ENCODE peak calls at places on chromosome 6, in ten cellular contexts. W is mucosa of gallbladder, L is NB4, X is amniotic stem cell, R is cardiac muscle cell, A is ACHN, I is NCI-H526 treated with DMSO at 0.1 percent for 48 hours, P is amygdala, K is lung, U is GM04503. O is an unnamed sample.

GRCh38 chr6:89350281-89351037 is 2.1 kb downstream of the UBE2J1 start:
- DNase-seq in A (no peak), W (no peak), I (no peak), K (no peak), L (peak), X (no peak), P (no peak), U (no peak), R (no peak), O (no peak)

GRCh38 chr6:132084811-132085509 is 133.8 kb upstream of the CCN2 start:
- DNase-seq in R (peak), U (peak), P (no peak), X (peak), K (no peak), W (no peak), I (no peak), L (no peak), A (peak), O (no peak)

GRCh38 chr6:83193747-83194582 is 808 bp downstream of the RWDD2A start:
- DNase-seq in X (no peak), L (peak), P (peak), A (peak), U (no peak), W (peak), K (peak), I (peak), R (peak), O (peak)

GRCh38 chr6:113719545-113719944 is 137.6 kb upstream of the MARCKS start:
- DNase-seq in K (no peak), X (peak), R (no peak), L (no peak), I (no peak), U (no peak), P (no peak), A (no peak), W (no peak), O (no peak)

GRCh38 chr6:164897523-164898094 is 411.8 kb downstream of the C6orf118 start:
- DNase-seq in A (no peak), W (no peak), R (no peak), U (no peak), L (peak), X (no peak), K (no peak), P (no peak), I (no peak), O (no peak)

GRCh38 chr6:33718713-33719112 is 7.2 kb upstream of the UQCC2 start:
- DNase-seq in K (no peak), I (no peak), W (no peak), P (no peak), X (no peak), L (peak), U (no peak), R (no peak), A (no peak), O (no peak)

GRCh38 chr6:123587838-123588545 is 48.8 kb downstream of the TRDN start:
- DNase-seq in A (no peak), L (no peak), U (no peak), R (no peak), K (no peak), W (no peak), X (no peak), I (no peak), P (no peak), O (no peak)

GRCh38 chr6:159716247-159717086 is 10.8 kb upstream of the WTAP start:
- DNase-seq in P (no peak), X (peak), K (no peak), I (no peak), A (peak), L (peak), U (peak), W (peak), R (no peak), O (no peak)

GRCh38 chr6:31763617-31763940 is 1.1 kb downstream of the SAPCD1 start:
- DNase-seq in R (no peak), X (no peak), A (no peak), P (no peak), K (no peak), I (peak), W (no peak), L (no peak), U (peak), O (no peak)

GRCh38 chr6:25717856-25718740 is 36.4 kb upstream of the SLC17A4 start:
- DNase-seq in K (no peak), U (no peak), X (peak), A (peak), L (peak), P (no peak), R (peak), I (peak), W (no peak), O (no peak)

GRCh38 chr6:53347250-53347920 is 1.4 kb downstream of the ELOVL5 start:
- DNase-seq in R (peak), P (no peak), W (no peak), I (peak), L (peak), K (no peak), A (no peak), X (no peak), U (no peak), O (peak)

GRCh38 chr6:33160728-33161323 is 31.4 kb downstream of the COL11A2 start:
- DNase-seq in X (peak), P (no peak), U (peak), W (no peak), R (no peak), I (no peak), K (peak), L (peak), A (peak), O (no peak)

GRCh38 chr6:53065266-53066058 is at the start of gene FBXO9:
- DNase-seq in L (peak), W (peak), K (peak), R (peak), U (no peak), A (peak), X (no peak), I (no peak), P (peak), O (peak)

GRCh38 chr6:121430514-121431460 is 4.7 kb upstream of the GJA1 start:
- DNase-seq in A (peak), R (peak), L (peak), I (no peak), X (no peak), U (no peak), W (no peak), P (no peak), K (no peak), O (no peak)

GRCh38 chr6:26401987-26402658 is at the start of gene BTN3A1:
- DNase-seq in A (peak), R (peak), P (peak), X (peak), W (peak), K (peak), L (peak), U (peak), I (peak), O (peak)

GRCh38 chr6:183668-184067 is 108.6 kb upstream of the DUSP22 start:
- DNase-seq in X (no peak), L (no peak), I (no peak), A (no peak), U (no peak), P (no peak), W (no peak), R (no peak), K (no peak), O (no peak)

GRCh38 chr6:105879902-105880547 is 206.1 kb upstream of the PRDM1 start:
- DNase-seq in K (no peak), P (no peak), X (no peak), R (no peak), A (no peak), W (peak), U (no peak), L (peak), I (no peak), O (peak)

GRCh38 chr6:168333039-168333438 is 13.5 kb upstream of the DACT2 start:
- DNase-seq in R (no peak), K (no peak), U (no peak), W (no peak), A (peak), L (peak), I (no peak), X (no peak), P (no peak), O (no peak)

GRCh38 chr6:9890893-9891292 is 524.0 kb downstream of the TFAP2A start:
- DNase-seq in R (no peak), L (no peak), W (no peak), K (no peak), I (no peak), A (no peak), U (no peak), P (no peak), X (no peak), O (no peak)

GRCh38 chr6:148967546-148967945 is 220.7 kb downstream of the UST start:
- DNase-seq in P (peak), X (no peak), L (no peak), W (no peak), A (no peak), K (no peak), R (no peak), U (no peak), I (no peak), O (no peak)

GRCh38 chr6:15310680-15311079 is 64.8 kb downstream of the JARID2 start:
- DNase-seq in L (no peak), R (no peak), A (no peak), P (no peak), K (no peak), U (peak), X (no peak), I (no peak), W (no peak), O (no peak)

GRCh38 chr6:113522376-113522775 is 334.8 kb upstream of the MARCKS start:
- DNase-seq in X (no peak), R (no peak), P (no peak), K (no peak), U (no peak), I (no peak), A (no peak), W (no peak), L (no peak), O (no peak)

GRCh38 chr6:122289721-122290501 is 109.5 kb upstream of the HSF2 start:
- DNase-seq in K (no peak), U (no peak), A (peak), P (no peak), I (peak), W (no peak), X (peak), L (peak), R (peak), O (no peak)

GRCh38 chr6:92682999-92683398 is 736.4 kb downstream of the EPHA7 start:
- DNase-seq in A (no peak), W (no peak), I (no peak), L (no peak), R (no peak), X (no peak), U (no peak), P (no peak), K (no peak), O (no peak)

GRCh38 chr6:27188206-27188884 is 59.2 kb upstream of the PRSS16 start:
- DNase-seq in R (peak), L (peak), X (peak), I (no peak), P (peak), K (peak), U (no peak), A (peak), W (peak), O (peak)

GRCh38 chr6:41200901-41201783 is at the start of gene TREML2:
- DNase-seq in W (no peak), L (peak), A (no peak), R (no peak), U (no peak), X (no peak), P (no peak), K (no peak), I (no peak), O (peak)

GRCh38 chr6:6851059-6851658 is 256.6 kb upstream of the RREB1 start:
- DNase-seq in K (peak), I (no peak), A (peak), P (no peak), W (peak), X (no peak), U (peak), L (no peak), R (no peak), O (no peak)

GRCh38 chr6:109165392-109165964 is 70.2 kb downstream of the CEP57L1 start:
- DNase-seq in K (no peak), W (peak), P (no peak), X (no peak), A (no peak), U (peak), L (peak), R (peak), I (no peak), O (no peak)

GRCh38 chr6:53603381-53604121 is 58.6 kb upstream of the GCLC start:
- DNase-seq in I (no peak), U (no peak), K (no peak), X (no peak), R (no peak), L (no peak), P (no peak), W (peak), A (peak), O (no peak)

GRCh38 chr6:143940011-143940597 is 68.0 kb downstream of the PLAGL1 start:
- DNase-seq in U (no peak), X (no peak), P (no peak), I (peak), R (peak), W (peak), L (peak), K (no peak), A (peak), O (peak)

GRCh38 chr6:14758421-14759043 is 487.3 kb upstream of the JARID2 start:
- DNase-seq in P (no peak), U (no peak), R (no peak), L (peak), A (no peak), K (no peak), I (peak), X (no peak), W (peak), O (no peak)

GRCh38 chr6:129493396-129493902 is 216.5 kb downstream of the ARHGAP18 start:
- DNase-seq in A (peak), W (no peak), K (no peak), R (no peak), I (no peak), U (no peak), P (no peak), L (no peak), X (peak), O (no peak)

GRCh38 chr6:18262812-18263560 is 1.3 kb downstream of the DEK start:
- DNase-seq in P (no peak), L (peak), R (no peak), A (peak), K (no peak), X (no peak), U (no peak), I (peak), W (no peak), O (peak)

GRCh38 chr6:13677878-13678254 is 33.8 kb downstream of the RANBP9 start:
- DNase-seq in X (no peak), U (no peak), K (no peak), A (no peak), R (no peak), P (no peak), W (no peak), I (no peak), L (no peak), O (no peak)

GRCh38 chr6:16759181-16759645 is 2.0 kb downstream of the ATXN1 start:
- DNase-seq in R (peak), W (no peak), I (peak), P (no peak), U (no peak), L (peak), K (no peak), A (no peak), X (no peak), O (no peak)

GRCh38 chr6:170490259-170490658 is 62.8 kb downstream of the PSMB1 start:
- DNase-seq in U (no peak), X (no peak), R (no peak), A (no peak), P (no peak), K (no peak), I (no peak), W (no peak), L (no peak), O (no peak)

O was measured in activated CD4-positive, alpha-beta memory T cell treated with anti-CD3 and anti-CD28 coated beads, Interleukin-2, amount 10 ng/mL, durations not matched to agents 7 days and 5 days.